ENCODE peak calls at places on chromosomes 4 and X, in eight cellular contexts. One of them, this sample, is unnamed.

GRCh38 chr4:103008875-103009729 is 10.4 kb downstream of the SLC9B1 start:
- DNase-seq in activated T-helper 1 cell treated with anti-CD3 and anti-CD28 coated beads, Interleukin-2, amount 50 U/mL, for 16 hours: no peak
- DNase-seq in mucosa of descending colon: peak; percentile 69
- DNase-seq in SJSA1: no peak
- DNase-seq in fibroblast of lung: peak; percentile 87
- DNase-seq in stimulated activated CD8-positive, alpha-beta memory T cell treated with anti-CD3 and anti-CD28 coated beads, Interleukin-2, amount 100 ng/mL, for 1 hour: no peak
- DNase-seq in WTC11: no peak
- DNase-seq in naive thymus-derived CD4-positive, alpha-beta T cell: no peak
- DNase-seq in this sample: peak; percentile 51

GRCh38 chr4:185396724-185397402 is at the start of gene ANKRD37:
- DNase-seq in activated T-helper 1 cell treated with anti-CD3 and anti-CD28 coated beads, Interleukin-2, amount 50 U/mL, for 16 hours: no peak
- DNase-seq in mucosa of descending colon: peak; percentile 67
- DNase-seq in SJSA1: no peak
- DNase-seq in fibroblast of lung: peak; percentile 24
- DNase-seq in stimulated activated CD8-positive, alpha-beta memory T cell treated with anti-CD3 and anti-CD28 coated beads, Interleukin-2, amount 100 ng/mL, for 1 hour: no peak
- DNase-seq in WTC11: peak; percentile 52
- DNase-seq in naive thymus-derived CD4-positive, alpha-beta T cell: no peak
- DNase-seq in this sample: no peak

GRCh38 chr4:107888237-107888636 is 43.1 kb upstream of the CYP2U1 start:
- DNase-seq in activated T-helper 1 cell treated with anti-CD3 and anti-CD28 coated beads, Interleukin-2, amount 50 U/mL, for 16 hours: no peak
- DNase-seq in mucosa of descending colon: peak; percentile 11
- DNase-seq in SJSA1: no peak
- DNase-seq in fibroblast of lung: no peak
- DNase-seq in stimulated activated CD8-positive, alpha-beta memory T cell treated with anti-CD3 and anti-CD28 coated beads, Interleukin-2, amount 100 ng/mL, for 1 hour: no peak
- DNase-seq in WTC11: no peak
- DNase-seq in naive thymus-derived CD4-positive, alpha-beta T cell: no peak
- DNase-seq in this sample: peak; percentile 2

GRCh38 chr4:46425775-46426400 is 36.0 kb upstream of the GABRA2 start:
- DNase-seq in activated T-helper 1 cell treated with anti-CD3 and anti-CD28 coated beads, Interleukin-2, amount 50 U/mL, for 16 hours: no peak
- DNase-seq in mucosa of descending colon: no peak
- DNase-seq in SJSA1: no peak
- DNase-seq in fibroblast of lung: peak; percentile 72
- DNase-seq in stimulated activated CD8-positive, alpha-beta memory T cell treated with anti-CD3 and anti-CD28 coated beads, Interleukin-2, amount 100 ng/mL, for 1 hour: no peak
- DNase-seq in WTC11: no peak
- DNase-seq in naive thymus-derived CD4-positive, alpha-beta T cell: no peak
- DNase-seq in this sample: no peak

GRCh38 chr4:30962949-30963348 is 242.8 kb downstream of the PCDH7 start:
- DNase-seq in activated T-helper 1 cell treated with anti-CD3 and anti-CD28 coated beads, Interleukin-2, amount 50 U/mL, for 16 hours: no peak
- DNase-seq in mucosa of descending colon: no peak
- DNase-seq in SJSA1: no peak
- DNase-seq in fibroblast of lung: peak; percentile 63
- DNase-seq in stimulated activated CD8-positive, alpha-beta memory T cell treated with anti-CD3 and anti-CD28 coated beads, Interleukin-2, amount 100 ng/mL, for 1 hour: no peak
- DNase-seq in WTC11: no peak
- DNase-seq in naive thymus-derived CD4-positive, alpha-beta T cell: no peak
- DNase-seq in this sample: no peak

GRCh38 chr4:37392540-37393255 is 148.2 kb downstream of the NWD2 start:
- DNase-seq in activated T-helper 1 cell treated with anti-CD3 and anti-CD28 coated beads, Interleukin-2, amount 50 U/mL, for 16 hours: no peak
- DNase-seq in mucosa of descending colon: peak; percentile 42
- DNase-seq in SJSA1: no peak
- DNase-seq in fibroblast of lung: no peak
- DNase-seq in stimulated activated CD8-positive, alpha-beta memory T cell treated with anti-CD3 and anti-CD28 coated beads, Interleukin-2, amount 100 ng/mL, for 1 hour: no peak
- DNase-seq in WTC11: no peak
- DNase-seq in naive thymus-derived CD4-positive, alpha-beta T cell: no peak
- DNase-seq in this sample: no peak

GRCh38 chr4:183798249-183798920 is 106.7 kb upstream of the STOX2 start:
- DNase-seq in activated T-helper 1 cell treated with anti-CD3 and anti-CD28 coated beads, Interleukin-2, amount 50 U/mL, for 16 hours: no peak
- DNase-seq in mucosa of descending colon: peak; percentile 23
- DNase-seq in SJSA1: no peak
- DNase-seq in fibroblast of lung: no peak
- DNase-seq in stimulated activated CD8-positive, alpha-beta memory T cell treated with anti-CD3 and anti-CD28 coated beads, Interleukin-2, amount 100 ng/mL, for 1 hour: no peak
- DNase-seq in WTC11: peak; percentile 35
- DNase-seq in naive thymus-derived CD4-positive, alpha-beta T cell: no peak
- DNase-seq in this sample: no peak

GRCh38 chr4:180810581-180810980 is 1432.6 kb upstream of the TENM3 start:
- DNase-seq in activated T-helper 1 cell treated with anti-CD3 and anti-CD28 coated beads, Interleukin-2, amount 50 U/mL, for 16 hours: no peak
- DNase-seq in mucosa of descending colon: no peak
- DNase-seq in SJSA1: no peak
- DNase-seq in fibroblast of lung: no peak
- DNase-seq in stimulated activated CD8-positive, alpha-beta memory T cell treated with anti-CD3 and anti-CD28 coated beads, Interleukin-2, amount 100 ng/mL, for 1 hour: no peak
- DNase-seq in WTC11: no peak
- DNase-seq in naive thymus-derived CD4-positive, alpha-beta T cell: no peak
- DNase-seq in this sample: no peak

GRCh38 chr4:48102303-48102702 is 31.7 kb downstream of the TXK start:
- DNase-seq in activated T-helper 1 cell treated with anti-CD3 and anti-CD28 coated beads, Interleukin-2, amount 50 U/mL, for 16 hours: no peak
- DNase-seq in mucosa of descending colon: no peak
- DNase-seq in SJSA1: no peak
- DNase-seq in fibroblast of lung: no peak
- DNase-seq in stimulated activated CD8-positive, alpha-beta memory T cell treated with anti-CD3 and anti-CD28 coated beads, Interleukin-2, amount 100 ng/mL, for 1 hour: no peak
- DNase-seq in WTC11: no peak
- DNase-seq in naive thymus-derived CD4-positive, alpha-beta T cell: no peak
- DNase-seq in this sample: no peak

GRCh38 chrX:119753639-119754257 is 4.6 kb upstream of the SOWAHD start:
- DNase-seq in activated T-helper 1 cell treated with anti-CD3 and anti-CD28 coated beads, Interleukin-2, amount 50 U/mL, for 16 hours: no peak
- DNase-seq in mucosa of descending colon: peak; percentile 67
- DNase-seq in SJSA1: no peak
- DNase-seq in fibroblast of lung: peak; percentile 40
- DNase-seq in stimulated activated CD8-positive, alpha-beta memory T cell treated with anti-CD3 and anti-CD28 coated beads, Interleukin-2, amount 100 ng/mL, for 1 hour: no peak
- DNase-seq in WTC11: peak; percentile 12
- DNase-seq in naive thymus-derived CD4-positive, alpha-beta T cell: no peak
- DNase-seq in this sample: no peak

GRCh38 chr4:25030283-25031076 is at the start of gene LGI2:
- DNase-seq in activated T-helper 1 cell treated with anti-CD3 and anti-CD28 coated beads, Interleukin-2, amount 50 U/mL, for 16 hours: no peak
- DNase-seq in mucosa of descending colon: peak; percentile 28
- DNase-seq in SJSA1: no peak
- DNase-seq in fibroblast of lung: no peak
- DNase-seq in stimulated activated CD8-positive, alpha-beta memory T cell treated with anti-CD3 and anti-CD28 coated beads, Interleukin-2, amount 100 ng/mL, for 1 hour: no peak
- DNase-seq in WTC11: peak; percentile 54
- DNase-seq in naive thymus-derived CD4-positive, alpha-beta T cell: no peak
- DNase-seq in this sample: no peak

GRCh38 chrX:39736219-39737211 is 361.2 kb downstream of the BCOR start:
- DNase-seq in activated T-helper 1 cell treated with anti-CD3 and anti-CD28 coated beads, Interleukin-2, amount 50 U/mL, for 16 hours: no peak
- DNase-seq in mucosa of descending colon: no peak
- DNase-seq in SJSA1: peak; percentile 80
- DNase-seq in fibroblast of lung: peak; percentile 68
- DNase-seq in stimulated activated CD8-positive, alpha-beta memory T cell treated with anti-CD3 and anti-CD28 coated beads, Interleukin-2, amount 100 ng/mL, for 1 hour: no peak
- DNase-seq in WTC11: no peak
- DNase-seq in naive thymus-derived CD4-positive, alpha-beta T cell: no peak
- DNase-seq in this sample: no peak